ENCODE peak calls at places on chromosome 10, in nine cellular contexts. M, U, N, O, Y, Z, V, P and G are unnamed samples.

GRCh38 chr10:99125879-99126278 is 109.8 kb downstream of the HPSE2 start:
- DNase-seq in M (no peak), U (no peak), N (no peak), O (no peak), Y (no peak), Z (no peak), V (no peak), P (no peak), G (no peak)

GRCh38 chr10:119006451-119007210 is 22.9 kb upstream of the NANOS1 start:
- DNase-seq in M (no peak), U (no peak), N (no peak), O (peak; percentile 19), Y (peak; percentile 96), Z (no peak), V (peak; percentile 75), P (no peak), G (no peak)

GRCh38 chr10:123241391-123242141 is 87.4 kb downstream of the BUB3 start:
- DNase-seq in M (no peak), U (no peak), N (no peak), O (no peak), Y (no peak), Z (no peak), V (no peak), P (no peak), G (peak; percentile 23)

GRCh38 chr10:86149264-86149663 is 217.3 kb downstream of the GRID1 start:
- DNase-seq in M (no peak), U (no peak), N (no peak), O (no peak), Y (no peak), Z (no peak), V (no peak), P (no peak), G (no peak)

GRCh38 chr10:46555713-46556514 is 544 bp downstream of the GPRIN2 start:
- DNase-seq in M (no peak), U (no peak), N (no peak), O (no peak), Y (no peak), Z (peak; percentile 26), V (peak; percentile 63), P (no peak), G (no peak)

GRCh38 chr10:132856869-132857524 is 71.0 kb upstream of the NKX6-2 start:
- DNase-seq in M (no peak), U (no peak), N (no peak), O (no peak), Y (no peak), Z (peak; percentile 4), V (peak; percentile 41), P (no peak), G (no peak)

GRCh38 chr10:89553064-89553734 is 17.8 kb upstream of the SLC16A12 start:
- DNase-seq in M (no peak), U (no peak), N (no peak), O (no peak), Y (peak; percentile 90), Z (no peak), V (no peak), P (no peak), G (no peak)

GRCh38 chr10:77806511-77807157 is 119.9 kb downstream of the DLG5 start:
- DNase-seq in M (no peak), U (no peak), N (no peak), O (no peak), Y (no peak), Z (no peak), V (no peak), P (no peak), G (no peak)

GRCh38 chr10:71337219-71337625 is 18.2 kb downstream of the SLC29A3 start:
- DNase-seq in M (no peak), U (no peak), N (no peak), O (no peak), Y (no peak), Z (no peak), V (no peak), P (no peak), G (no peak)

GRCh38 chr10:57905866-57906265 is 361.8 kb downstream of the IPMK start:
- DNase-seq in M (no peak), U (no peak), N (no peak), O (no peak), Y (no peak), Z (no peak), V (no peak), P (no peak), G (no peak)

GRCh38 chr10:124508070-124508667 is 46.5 kb downstream of the LHPP start:
- DNase-seq in M (no peak), U (no peak), N (no peak), O (no peak), Y (no peak), Z (no peak), V (no peak), P (no peak), G (no peak)

GRCh38 chr10:59175538-59176240 is 754 bp upstream of the PHYHIPL start:
- DNase-seq in M (peak; percentile 19), U (no peak), N (peak; percentile 41), O (no peak), Y (no peak), Z (no peak), V (no peak), P (peak; percentile 44), G (no peak)

GRCh38 chr10:1241973-1242935 is 186.1 kb downstream of the WDR37 start:
- DNase-seq in M (no peak), U (no peak), N (no peak), O (no peak), Y (no peak), Z (no peak), V (no peak), P (no peak), G (no peak)

GRCh38 chr10:47077941-47078340 is 166.7 kb downstream of the PTPN20 start:
- DNase-seq in M (no peak), U (no peak), N (no peak), O (no peak), Y (no peak), Z (no peak), V (no peak), P (no peak), G (no peak)

GRCh38 chr10:132908621-132909295 is 33.6 kb downstream of the CFAP46 start:
- DNase-seq in M (no peak), U (no peak), N (no peak), O (no peak), Y (no peak), Z (no peak), V (no peak), P (no peak), G (no peak)

GRCh38 chr10:66747451-66747850 is 178.4 kb upstream of the LRRTM3 start:
- DNase-seq in M (no peak), U (no peak), N (no peak), O (no peak), Y (peak; percentile 65), Z (no peak), V (no peak), P (no peak), G (no peak)

GRCh38 chr10:986881-987634 is 1.2 kb upstream of the GTPBP4 start:
- DNase-seq in M (no peak), U (no peak), N (no peak), O (peak; percentile 88), Y (peak; percentile 31), Z (no peak), V (no peak), P (no peak), G (no peak)

GRCh38 chr10:79140083-79140793 is 71.5 kb downstream of the ZMIZ1 start:
- DNase-seq in M (no peak), U (no peak), N (no peak), O (no peak), Y (no peak), Z (no peak), V (no peak), P (no peak), G (no peak)

GRCh38 chr10:132938472-132939329 is 3.7 kb downstream of the CFAP46 start:
- DNase-seq in M (no peak), U (no peak), N (no peak), O (no peak), Y (no peak), Z (no peak), V (peak; percentile 53), P (no peak), G (no peak)

GRCh38 chr10:84108797-84109196 is 30.5 kb upstream of the GHITM start:
- DNase-seq in M (no peak), U (no peak), N (no peak), O (no peak), Y (no peak), Z (no peak), V (no peak), P (no peak), G (no peak)

GRCh38 chr10:13528875-13529713 is at the start of gene BEND7:
- DNase-seq in M (peak; percentile 82), U (no peak), N (no peak), O (no peak), Y (no peak), Z (peak; percentile 59), V (no peak), P (no peak), G (peak; percentile 84)

GRCh38 chr10:88332526-88333265 is 250.4 kb downstream of the RNLS start:
- DNase-seq in M (no peak), U (no peak), N (no peak), O (peak; percentile 44), Y (no peak), Z (no peak), V (no peak), P (no peak), G (no peak)

GRCh38 chr10:26621889-26622681 is 75.4 kb upstream of the PDSS1 start:
- DNase-seq in M (no peak), U (no peak), N (no peak), O (peak; percentile 50), Y (no peak), Z (peak; percentile 33), V (no peak), P (no peak), G (peak; percentile 64)

GRCh38 chr10:100677290-100677945 is 68.0 kb upstream of the PAX2 start:
- DNase-seq in M (no peak), U (no peak), N (no peak), O (no peak), Y (no peak), Z (no peak), V (no peak), P (no peak), G (no peak)

GRCh38 chr10:62527019-62527827 is 153.1 kb downstream of the ZNF365 start:
- DNase-seq in M (no peak), U (no peak), N (no peak), O (no peak), Y (peak; percentile 5), Z (no peak), V (no peak), P (no peak), G (no peak)

GRCh38 chr10:128180843-128181242 is 54.6 kb upstream of the MKI67 start:
- DNase-seq in M (no peak), U (no peak), N (no peak), O (no peak), Y (no peak), Z (no peak), V (no peak), P (no peak), G (no peak)

GRCh38 chr10:29081971-29082699 is 206.7 kb upstream of the LYZL1 start:
- DNase-seq in M (peak; percentile 20), U (no peak), N (no peak), O (no peak), Y (no peak), Z (peak; percentile 35), V (no peak), P (peak; percentile 58), G (no peak)

GRCh38 chr10:47406870-47407648 is 23.0 kb upstream of the ZNF488 start:
- DNase-seq in M (no peak), U (no peak), N (no peak), O (peak; percentile 20), Y (no peak), Z (no peak), V (no peak), P (no peak), G (no peak)

GRCh38 chr10:125161570-125162139 is 1.3 kb upstream of the CTBP2 start:
- DNase-seq in M (no peak), U (no peak), N (no peak), O (no peak), Y (no peak), Z (peak; percentile 39), V (no peak), P (no peak), G (peak; percentile 70)

GRCh38 chr10:29141761-29142160 is 147.1 kb upstream of the LYZL1 start:
- DNase-seq in M (no peak), U (no peak), N (no peak), O (no peak), Y (no peak), Z (no peak), V (no peak), P (no peak), G (no peak)

GRCh38 chr10:4270116-4270515 is 485.1 kb upstream of the KLF6 start:
- DNase-seq in M (no peak), U (no peak), N (no peak), O (peak; percentile 45), Y (peak; percentile 74), Z (no peak), V (no peak), P (no peak), G (no peak)